ENCODE peak calls at places on chromosomes 16 and 17, in eight cellular contexts. R is Caco-2, N is colonic mucosa, G is bronchial epithelial cell, K is mammary epithelial cell, J is RWPE2, O is RWPE1, V is neural progenitor cell. T is an unnamed sample.

GRCh38 chr17:78174332-78174869 is 6.0 kb downstream of the SYNGR2 start:
- DNase-seq in R (no peak), N (peak), G (no peak), K (peak), J (no peak), O (no peak), V (no peak), T (no peak)

GRCh38 chr17:28908640-28909098 is 5.8 kb upstream of the DHRS13 start:
- DNase-seq in R (no peak), N (peak), G (no peak), K (peak), J (no peak), O (peak), V (no peak), T (no peak)

GRCh38 chr17:79699386-79700036 is 31.2 kb upstream of the ENPP7 start:
- DNase-seq in R (no peak), N (no peak), G (no peak), K (no peak), J (peak), O (no peak), V (no peak), T (no peak)

GRCh38 chr17:39194985-39195524 is 2.4 kb downstream of the CACNB1 start:
- DNase-seq in R (no peak), N (no peak), G (no peak), K (no peak), J (no peak), O (no peak), V (peak), T (no peak)

GRCh38 chr17:77741109-77741508 is 217.4 kb upstream of the TNRC6C start:
- DNase-seq in R (no peak), N (peak), G (no peak), K (no peak), J (peak), O (no peak), V (no peak), T (no peak)

GRCh38 chr17:28272166-28272565 is 46.8 kb upstream of the TMEM97 start:
- DNase-seq in R (no peak), N (no peak), G (no peak), K (no peak), J (no peak), O (no peak), V (no peak), T (no peak)

GRCh38 chr16:55044366-55044975 is 113.8 kb downstream of the IRX5 start:
- DNase-seq in R (no peak), N (no peak), G (no peak), K (no peak), J (no peak), O (no peak), V (no peak), T (no peak)

GRCh38 chr17:51909971-51910370 is 248.5 kb downstream of the CA10 start:
- DNase-seq in R (no peak), N (no peak), G (no peak), K (no peak), J (no peak), O (no peak), V (peak), T (no peak)

GRCh38 chr17:77886387-77886728 is 72.1 kb upstream of the TNRC6C start:
- DNase-seq in R (no peak), N (peak), G (no peak), K (peak), J (no peak), O (peak), V (no peak), T (peak)

GRCh38 chr16:70805380-70805779 is 4.4 kb upstream of the VAC14 start:
- DNase-seq in R (no peak), N (no peak), G (peak), K (peak), J (no peak), O (no peak), V (no peak), T (no peak)

GRCh38 chr17:50539762-50540440 is 7.1 kb upstream of the SPATA20 start:
- DNase-seq in R (peak), N (peak), G (peak), K (peak), J (peak), O (peak), V (no peak), T (no peak)

GRCh38 chr17:63156986-63157385 is 191.0 kb downstream of the TANC2 start:
- DNase-seq in R (no peak), N (no peak), G (no peak), K (no peak), J (no peak), O (no peak), V (no peak), T (no peak)

GRCh38 chr16:7596285-7596684 is 263.6 kb downstream of the RBFOX1 start:
- DNase-seq in R (no peak), N (no peak), G (no peak), K (no peak), J (no peak), O (no peak), V (no peak), T (no peak)

GRCh38 chr16:54937673-54938350 is 7.1 kb downstream of the IRX5 start:
- DNase-seq in R (no peak), N (no peak), G (no peak), K (peak), J (no peak), O (no peak), V (no peak), T (no peak)

GRCh38 chr16:5446623-5447240 is 349.1 kb upstream of the EEF2KMT start:
- DNase-seq in R (no peak), N (no peak), G (no peak), K (no peak), J (no peak), O (no peak), V (no peak), T (no peak)

GRCh38 chr16:4314532-4315184 is 1.2 kb upstream of the GLIS2 start:
- DNase-seq in R (peak), N (peak), G (peak), K (peak), J (peak), O (no peak), V (peak), T (no peak)

GRCh38 chr16:86748643-86749042 is 170.3 kb downstream of the FOXL1 start:
- DNase-seq in R (no peak), N (no peak), G (no peak), K (no peak), J (no peak), O (no peak), V (no peak), T (no peak)

GRCh38 chr17:64412944-64413381 is 22.3 kb upstream of the PECAM1 start:
- DNase-seq in R (no peak), N (no peak), G (no peak), K (no peak), J (no peak), O (no peak), V (no peak), T (no peak)

GRCh38 chr16:17452931-17453330 is 17.8 kb downstream of the XYLT1 start:
- DNase-seq in R (no peak), N (no peak), G (no peak), K (no peak), J (no peak), O (no peak), V (no peak), T (no peak)

GRCh38 chr16:25135239-25135878 is 23.8 kb downstream of the LCMT1 start:
- DNase-seq in R (no peak), N (peak), G (peak), K (peak), J (no peak), O (peak), V (no peak), T (no peak)
- TF ChIP-seq CTCF in R (peak), N (peak), G (peak), K (peak), J (peak), O (no peak), V (no peak), T (no peak)

DNA sequence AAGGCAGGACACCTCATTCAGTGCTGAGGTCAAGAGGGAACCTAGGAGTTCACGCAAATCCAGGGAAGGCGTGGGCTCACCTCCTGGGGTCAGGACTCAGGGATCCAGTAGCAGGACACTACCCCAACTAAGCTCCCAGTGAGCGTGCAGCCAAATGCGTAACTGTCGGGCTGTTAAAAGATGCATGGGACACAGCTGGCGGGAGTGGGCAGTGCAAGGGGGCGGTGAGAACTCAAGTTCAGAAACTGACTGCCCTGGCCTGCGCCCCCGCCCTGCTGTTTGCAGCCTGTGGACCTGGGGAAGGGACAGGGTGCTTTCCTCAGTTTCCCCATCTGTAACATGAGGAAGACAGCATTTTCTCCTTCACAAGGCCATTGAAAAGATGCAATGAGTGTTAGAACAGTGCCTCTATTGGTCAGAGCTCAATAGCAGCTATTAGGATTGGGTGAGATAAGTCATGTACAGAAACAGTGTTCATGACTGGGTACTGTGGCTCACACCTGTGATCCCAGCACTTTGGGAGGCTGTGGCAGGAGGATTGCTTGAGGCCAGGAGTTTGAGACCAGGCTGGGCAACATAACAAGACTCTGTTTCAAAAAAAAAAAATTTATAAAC is 20.2 kb downstream of the CDIPT start:
- DNase-seq in R (no peak), N (no peak), G (no peak), K (no peak), J (no peak), O (no peak), V (no peak), T (no peak)
- TF ChIP-seq CTCF in R (no peak), N (no peak), G (no peak), K (peak), J (no peak), O (no peak), V (no peak), T (no peak)

DNA sequence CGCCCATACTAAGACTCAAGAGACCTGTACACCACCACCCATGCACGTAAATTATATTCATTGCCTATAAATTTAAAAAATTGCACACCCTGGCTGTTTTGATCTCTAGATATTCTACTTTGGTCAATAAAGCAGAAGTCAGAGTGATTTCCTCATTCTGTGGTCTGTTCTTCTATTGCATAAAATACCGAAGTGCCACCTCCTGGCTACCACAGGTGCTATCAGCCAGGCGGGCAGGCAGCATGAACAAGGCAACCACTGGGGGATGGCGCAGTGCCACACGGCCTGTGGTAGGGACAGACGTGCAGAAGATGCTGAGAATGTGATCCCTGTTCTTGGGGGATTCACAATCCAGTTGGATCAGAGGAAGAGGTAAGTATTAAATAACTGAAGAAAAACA is 122.3 kb downstream of the CDK5R1 start:
- DNase-seq in R (no peak), N (peak), G (peak), K (peak), J (no peak), O (peak), V (no peak), T (no peak)
- TF ChIP-seq CTCF in R (no peak), N (no peak), G (peak), K (peak), J (peak), O (peak), V (peak), T (no peak)

DNA sequence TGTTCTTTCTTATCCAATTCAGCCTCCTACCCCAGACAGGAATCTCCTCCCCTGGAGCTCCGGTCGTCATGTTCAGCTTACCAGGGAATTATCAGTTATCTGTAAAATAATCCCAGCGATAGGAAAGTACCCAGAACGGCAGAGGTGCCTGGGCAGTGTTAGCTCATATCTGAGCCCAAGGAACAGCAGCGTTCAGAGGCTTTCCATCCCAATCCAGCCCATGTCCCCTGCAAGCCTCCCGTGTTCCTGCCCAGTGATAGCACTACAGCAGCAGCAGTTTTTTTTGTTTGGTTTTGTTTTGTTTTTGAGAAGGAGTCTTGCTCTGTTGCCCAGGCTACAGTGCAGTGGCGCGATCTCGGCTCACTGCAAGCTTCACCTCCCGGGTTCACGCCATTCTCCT is 158.2 kb downstream of the CMIP start:
- DNase-seq in R (no peak), N (no peak), G (no peak), K (no peak), J (no peak), O (no peak), V (no peak), T (no peak)
- TF ChIP-seq CTCF in R (no peak), N (no peak), G (no peak), K (no peak), J (no peak), O (no peak), V (no peak), T (no peak)

DNA sequence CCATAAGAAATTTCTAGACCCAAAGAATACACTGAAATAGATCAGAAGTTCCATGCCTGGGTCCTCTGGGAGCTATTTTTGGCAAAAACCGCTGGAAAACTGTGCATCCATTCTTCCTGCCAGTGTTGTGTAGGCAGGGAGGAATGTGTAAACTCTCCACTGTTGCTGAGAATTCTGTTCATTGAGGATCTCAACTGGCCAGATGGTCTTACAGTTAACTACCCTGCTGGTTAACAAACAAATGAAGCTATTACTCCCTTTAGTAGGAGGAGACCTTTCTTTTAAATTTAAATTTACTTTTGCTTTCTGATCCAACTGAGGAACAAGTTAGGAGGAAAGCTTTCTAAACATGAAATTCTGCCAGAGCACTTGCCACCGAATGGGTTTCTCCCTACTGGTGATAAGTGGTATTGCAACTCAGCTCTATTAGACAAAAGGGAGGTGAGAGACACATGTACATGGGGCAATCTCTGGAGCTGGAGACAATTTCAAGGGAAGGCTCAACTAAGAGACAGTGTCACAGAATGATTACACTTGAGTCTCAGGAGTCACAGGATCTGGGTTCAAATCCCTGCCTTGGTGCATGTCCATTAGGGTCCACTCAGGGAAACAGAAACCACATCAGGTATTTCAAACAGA is 37.6 kb downstream of the SOCS1 start:
- DNase-seq in R (no peak), N (no peak), G (no peak), K (no peak), J (no peak), O (no peak), V (no peak), T (no peak)
- TF ChIP-seq CTCF in R (peak), N (no peak), G (peak), K (peak), J (peak), O (peak), V (peak), T (peak)

GRCh38 chr16:81967358-81967757 is 43.9 kb downstream of the SDR42E1 start:
- DNase-seq in R (no peak), N (no peak), G (no peak), K (no peak), J (no peak), O (no peak), V (no peak), T (no peak)

GRCh38 chr16:81964808-81965207 is 46.5 kb downstream of the SDR42E1 start:
- DNase-seq in R (no peak), N (no peak), G (no peak), K (no peak), J (no peak), O (no peak), V (no peak), T (no peak)
- TF ChIP-seq CTCF in R (no peak), N (no peak), G (no peak), K (no peak), J (no peak), O (no peak), V (no peak), T (no peak)

GRCh38 chr17:59776577-59776976 is 69.1 kb downstream of the VMP1 start:
- DNase-seq in R (no peak), N (no peak), G (no peak), K (no peak), J (no peak), O (no peak), V (no peak), T (no peak)
- TF ChIP-seq CTCF in R (no peak), N (no peak), G (no peak), K (no peak), J (no peak), O (no peak), V (no peak), T (no peak)

T was measured in glutamatergic neuron.